ENCODE peak calls at places on chromosomes 12 and 14, in seven cellular contexts. A is amniotic epithelial cell; H is uterus; S is heart left ventricle; F is H4; Y is pancreas; Z is activated naive CD4-positive, alpha-beta T cell treated with anti-CD3 and anti-CD28 coated beads, Interleukin-2, amount 10 ng/mL, durations not matched to agents 7 days and 5 days. E is an unnamed sample.

GRCh38 chr12:108613548-108613947 is 15.7 kb upstream of the TMEM119 start:
- DNase-seq in Z (no peak), A (no peak), F (no peak), Y (peak), H (no peak), S (no peak), E (no peak)

GRCh38 chr12:52423661-52424503 is 10.3 kb downstream of the KRT75 start:
- DNase-seq in F (no peak), Y (no peak), S (no peak), Z (no peak), H (peak), A (no peak), E (no peak)

GRCh38 chr14:50828738-50829471 is 2.1 kb downstream of the NIN start:
- DNase-seq in F (no peak), Y (no peak), S (no peak), A (no peak), Z (no peak), H (no peak), E (no peak)

GRCh38 chr14:95609398-95609990 is 74.6 kb downstream of the GLRX5 start:
- DNase-seq in H (no peak), Y (peak), S (no peak), F (peak), A (no peak), Z (no peak), E (no peak)

GRCh38 chr12:119683413-119683812 is 15.5 kb downstream of the PRKAB1 start:
- DNase-seq in S (no peak), Z (no peak), H (no peak), Y (no peak), F (no peak), A (no peak), E (no peak)

GRCh38 chr12:120234643-120235368 is 30.7 kb downstream of the PXN start:
- DNase-seq in Y (peak), A (peak), F (peak), Z (no peak), H (peak), S (peak), E (peak)

GRCh38 chr14:65229431-65230286 is 127.3 kb upstream of the MAX start:
- DNase-seq in A (peak), F (no peak), Y (peak), Z (peak), H (peak), S (peak), E (no peak)

GRCh38 chr12:44193281-44193680 is 357.4 kb downstream of the TMEM117 start:
- DNase-seq in S (no peak), A (no peak), Z (no peak), H (no peak), Y (no peak), F (no peak), E (no peak)

GRCh38 chr14:105855246-105855892 is 329.0 kb downstream of the TMEM121 start:
- DNase-seq in H (peak), F (no peak), Y (no peak), A (no peak), Z (no peak), S (peak), E (peak)

GRCh38 chr14:31954991-31955390 is 122.1 kb upstream of the ARHGAP5 start:
- DNase-seq in Z (no peak), F (no peak), S (no peak), Y (no peak), A (peak), H (no peak), E (no peak)

GRCh38 chr12:117045998-117046374 is 53.2 kb downstream of the TESC start:
- DNase-seq in F (no peak), Y (no peak), S (no peak), Z (no peak), H (no peak), A (no peak), E (no peak)

GRCh38 chr12:53974084-53975018 is at the start of gene HOTAIR:
- DNase-seq in S (no peak), Y (no peak), F (peak), Z (peak), A (no peak), H (peak), E (no peak)

GRCh38 chr12:123076604-123077297 is 74.1 kb downstream of the PITPNM2 start:
- DNase-seq in Z (peak), F (no peak), S (no peak), A (no peak), Y (no peak), H (no peak), E (no peak)

GRCh38 chr14:75222208-75222701 is 45.8 kb upstream of the TMED10 start:
- DNase-seq in F (peak), Z (no peak), A (peak), S (peak), H (no peak), Y (no peak), E (peak)

GRCh38 chr12:124919646-124920352 is 5.3 kb upstream of the UBC start:
- DNase-seq in F (peak), H (no peak), A (no peak), S (no peak), Y (no peak), Z (peak), E (no peak)

GRCh38 chr14:56219666-56220413 is 101.6 kb downstream of the PELI2 start:
- DNase-seq in A (no peak), Y (peak), F (no peak), S (no peak), H (no peak), Z (no peak), E (no peak)